ENCODE peak calls at places on chromosomes 1 and 21, in four cellular contexts. One of them, this sample, is unnamed.

GRCh38 chr1:7290971-7291970 is 479.8 kb upstream of the VAMP3 start:
- DNase-seq in EH: peak
- DNase-seq in nephron progenitor cell: no peak
- DNase-seq in activated CD8-positive, alpha-beta memory T cell treated with anti-CD3 and anti-CD28 coated beads for 48 hours: no peak
- DNase-seq in this sample: no peak

GRCh38 chr1:206526064-206526911 is 19.0 kb downstream of the RASSF5 start:
- DNase-seq in activated CD8-positive, alpha-beta memory T cell treated with anti-CD3 and anti-CD28 coated beads for 48 hours: no peak
- DNase-seq in nephron progenitor cell: peak
- DNase-seq in EH: no peak
- DNase-seq in this sample: no peak

GRCh38 chr1:111603979-111604378 is 15.6 kb upstream of the RAP1A start:
- DNase-seq in EH: no peak
- DNase-seq in activated CD8-positive, alpha-beta memory T cell treated with anti-CD3 and anti-CD28 coated beads for 48 hours: peak
- DNase-seq in nephron progenitor cell: no peak
- DNase-seq in this sample: no peak

GRCh38 chr1:227944931-227945890 is 2.5 kb downstream of the WNT9A start:
- DNase-seq in activated CD8-positive, alpha-beta memory T cell treated with anti-CD3 and anti-CD28 coated beads for 48 hours: no peak
- DNase-seq in nephron progenitor cell: peak
- DNase-seq in EH: no peak
- DNase-seq in this sample: no peak

GRCh38 chr1:214499732-214500131 is 51.7 kb downstream of the PTPN14 start:
- DNase-seq in EH: no peak
- DNase-seq in nephron progenitor cell: no peak
- DNase-seq in activated CD8-positive, alpha-beta memory T cell treated with anti-CD3 and anti-CD28 coated beads for 48 hours: no peak
- DNase-seq in this sample: no peak

GRCh38 chr1:185404864-185405568 is 88.0 kb upstream of the IVNS1ABP start:
- DNase-seq in nephron progenitor cell: no peak
- DNase-seq in EH: no peak
- DNase-seq in activated CD8-positive, alpha-beta memory T cell treated with anti-CD3 and anti-CD28 coated beads for 48 hours: no peak
- DNase-seq in this sample: no peak

GRCh38 chr1:150535511-150536281 is 13.5 kb upstream of the ADAMTSL4 start:
- DNase-seq in EH: peak
- DNase-seq in nephron progenitor cell: no peak
- DNase-seq in activated CD8-positive, alpha-beta memory T cell treated with anti-CD3 and anti-CD28 coated beads for 48 hours: no peak
- DNase-seq in this sample: no peak

GRCh38 chr21:29777155-29777554 is 162.6 kb downstream of the GRIK1 start:
- DNase-seq in nephron progenitor cell: no peak
- DNase-seq in EH: no peak
- DNase-seq in activated CD8-positive, alpha-beta memory T cell treated with anti-CD3 and anti-CD28 coated beads for 48 hours: no peak
- DNase-seq in this sample: no peak

GRCh38 chr1:214551052-214551435 is 358 bp downstream of the PTPN14 start:
- DNase-seq in nephron progenitor cell: peak
- DNase-seq in activated CD8-positive, alpha-beta memory T cell treated with anti-CD3 and anti-CD28 coated beads for 48 hours: no peak
- DNase-seq in EH: no peak
- DNase-seq in this sample: peak

GRCh38 chr1:150706091-150706490 is 9.1 kb upstream of the GOLPH3L start:
- DNase-seq in activated CD8-positive, alpha-beta memory T cell treated with anti-CD3 and anti-CD28 coated beads for 48 hours: no peak
- DNase-seq in nephron progenitor cell: no peak
- DNase-seq in EH: no peak
- DNase-seq in this sample: no peak

GRCh38 chr21:14995695-14996490 is 68.9 kb downstream of the NRIP1 start:
- DNase-seq in nephron progenitor cell: no peak
- DNase-seq in activated CD8-positive, alpha-beta memory T cell treated with anti-CD3 and anti-CD28 coated beads for 48 hours: no peak
- DNase-seq in EH: peak
- DNase-seq in this sample: no peak

GRCh38 chr1:234477373-234478151 is 1.4 kb downstream of the TARBP1 start:
- DNase-seq in nephron progenitor cell: no peak
- DNase-seq in EH: no peak
- DNase-seq in activated CD8-positive, alpha-beta memory T cell treated with anti-CD3 and anti-CD28 coated beads for 48 hours: no peak
- DNase-seq in this sample: no peak

GRCh38 chr1:2274968-2275475 is 46.9 kb downstream of the SKI start:
- DNase-seq in activated CD8-positive, alpha-beta memory T cell treated with anti-CD3 and anti-CD28 coated beads for 48 hours: no peak
- DNase-seq in nephron progenitor cell: no peak
- DNase-seq in EH: no peak
- DNase-seq in this sample: no peak

GRCh38 chr1:226643167-226643566 is 94.6 kb downstream of the STUM start:
- DNase-seq in nephron progenitor cell: no peak
- DNase-seq in EH: peak
- DNase-seq in activated CD8-positive, alpha-beta memory T cell treated with anti-CD3 and anti-CD28 coated beads for 48 hours: no peak
- DNase-seq in this sample: no peak